ENCODE peak calls at places on chromosomes 16 and 17, in four cellular contexts. One of them, this sample, is unnamed.

GRCh38 chr16:14309001-14309886 is 238.1 kb downstream of the MRTFB start:
- DNase-seq in fibroblast of pulmonary artery: no peak
- DNase-seq in mucosa of descending colon: no peak
- DNase-seq in foreskin keratinocyte: peak
- DNase-seq in this sample: no peak

GRCh38 chr17:4537451-4538235 is 17.5 kb downstream of the MYBBP1A start:
- DNase-seq in fibroblast of pulmonary artery: no peak
- DNase-seq in mucosa of descending colon: no peak
- DNase-seq in foreskin keratinocyte: no peak
- DNase-seq in this sample: no peak

GRCh38 chr17:59513934-59514841 is 51.2 kb upstream of the DHX40 start:
- DNase-seq in foreskin keratinocyte: no peak
- DNase-seq in fibroblast of pulmonary artery: peak
- DNase-seq in mucosa of descending colon: peak
- DNase-seq in this sample: peak

GRCh38 chr16:57994778-57995177 is 5.7 kb downstream of the ZNF319 start:
- DNase-seq in foreskin keratinocyte: no peak
- DNase-seq in mucosa of descending colon: peak
- DNase-seq in fibroblast of pulmonary artery: peak
- DNase-seq in this sample: peak

GRCh38 chr17:18377437-18378204 is at the start of gene EVPLL:
- DNase-seq in fibroblast of pulmonary artery: no peak
- DNase-seq in mucosa of descending colon: peak
- DNase-seq in foreskin keratinocyte: peak
- DNase-seq in this sample: no peak

GRCh38 chr16:85338638-85338982 is 226.3 kb upstream of the CIBAR2 start:
- DNase-seq in fibroblast of pulmonary artery: no peak
- DNase-seq in mucosa of descending colon: no peak
- DNase-seq in foreskin keratinocyte: no peak
- DNase-seq in this sample: no peak

GRCh38 chr17:2883544-2884203 is 87.4 kb downstream of the RAP1GAP2 start:
- DNase-seq in fibroblast of pulmonary artery: peak
- DNase-seq in foreskin keratinocyte: peak
- DNase-seq in mucosa of descending colon: no peak
- DNase-seq in this sample: no peak

GRCh38 chr16:23952128-23953041 is 116.6 kb downstream of the PRKCB start:
- DNase-seq in mucosa of descending colon: no peak
- DNase-seq in foreskin keratinocyte: no peak
- DNase-seq in fibroblast of pulmonary artery: no peak
- DNase-seq in this sample: no peak

GRCh38 chr16:86403056-86403455 is 107.3 kb upstream of the FOXF1 start:
- DNase-seq in foreskin keratinocyte: no peak
- DNase-seq in mucosa of descending colon: no peak
- DNase-seq in fibroblast of pulmonary artery: no peak
- DNase-seq in this sample: no peak

GRCh38 chr16:88759976-88760350 is 25.1 kb downstream of the PIEZO1 start:
- DNase-seq in foreskin keratinocyte: no peak
- DNase-seq in fibroblast of pulmonary artery: no peak
- DNase-seq in mucosa of descending colon: no peak
- DNase-seq in this sample: no peak

GRCh38 chr16:31215287-31216115 is 1.4 kb downstream of the PYDC1 start:
- DNase-seq in foreskin keratinocyte: no peak
- DNase-seq in mucosa of descending colon: peak
- DNase-seq in fibroblast of pulmonary artery: peak
- DNase-seq in this sample: peak